ENCODE peak calls at places on chromosomes 11 and 22, in five cellular contexts. O, T, B, C and D are unnamed samples.
A peak's percentile ranks its signal among the peaks of the same experiment; 100 is the strongest.

GRCh38 chr11:117950999-117951961 is 22.1 kb upstream of the TMPRSS13 start:
- DNase-seq in C (no peak), T (no peak), B (no peak), O (no peak), D (no peak)

GRCh38 chr22:21650823-21651520 is 8.9 kb downstream of the SDF2L1 start:
- DNase-seq in T (peak; percentile 80), C (no peak), O (no peak), B (no peak), D (no peak)

GRCh38 chr11:48074425-48075181 is 94.2 kb downstream of the PTPRJ start:
- DNase-seq in O (no peak), C (no peak), B (no peak), T (no peak), D (no peak)

GRCh38 chr11:74639533-74639932 is 47.2 kb downstream of the POLD3 start:
- DNase-seq in T (peak; percentile 39), B (no peak), C (no peak), O (no peak), D (no peak)

GRCh38 chr11:125069796-125070195 is 6.7 kb downstream of the SLC37A2 start:
- DNase-seq in B (no peak), T (no peak), C (no peak), O (peak; percentile 18), D (no peak)

GRCh38 chr11:11501546-11502274 is 120.1 kb downstream of the GALNT18 start:
- DNase-seq in B (no peak), C (no peak), O (no peak), T (no peak), D (no peak)

GRCh38 chr11:101866619-101867491 is 48.0 kb upstream of the CEP126 start:
- DNase-seq in O (peak; percentile 69), T (no peak), B (no peak), C (peak; percentile 93), D (peak; percentile 90)

GRCh38 chr11:41935795-41936194 is 476.3 kb upstream of the LRRC4C start:
- DNase-seq in T (no peak), B (no peak), O (no peak), C (no peak), D (no peak)

GRCh38 chr11:27183672-27184457 is 143.2 kb downstream of the BBOX1 start:
- DNase-seq in O (peak; percentile 72), B (peak; percentile 51), C (peak; percentile 63), T (peak; percentile 74), D (peak; percentile 78)

GRCh38 chr11:81725691-81726090 is 1008.0 kb downstream of the FAM181B start:
- DNase-seq in T (no peak), C (no peak), B (no peak), O (no peak), D (no peak)

GRCh38 chr11:2774173-2775082 is 74.6 kb upstream of the KCNQ1OT1 start:
- DNase-seq in C (no peak), B (no peak), O (no peak), T (no peak), D (no peak)

GRCh38 chr11:5486421-5486820 is 2.1 kb upstream of the OR52D1 start:
- DNase-seq in B (no peak), C (no peak), O (no peak), T (no peak), D (no peak)

GRCh38 chr11:78080818-78081495 is 1.3 kb upstream of the NDUFC2 start:
- DNase-seq in B (no peak), T (peak; percentile 79), C (peak; percentile 64), O (peak; percentile 73), D (no peak)

GRCh38 chr11:56961609-56962008 is 27.1 kb upstream of the OR5AK2 start:
- DNase-seq in O (no peak), T (no peak), B (no peak), C (no peak), D (no peak)

GRCh38 chr11:1050581-1051355 is 14.2 kb upstream of the MUC6 start:
- DNase-seq in T (peak; percentile 63), O (peak; percentile 18), C (peak; percentile 53), B (peak; percentile 48), D (peak; percentile 93)

GRCh38 chr11:65822760-65823528 is 10.8 kb upstream of the SNX32 start:
- DNase-seq in T (no peak), O (no peak), C (no peak), B (no peak), D (no peak)

GRCh38 chr11:87849216-87849615 is 326.0 kb downstream of the RAB38 start:
- DNase-seq in C (no peak), O (no peak), B (no peak), T (no peak), D (no peak)

GRCh38 chr11:121213568-121213893 is 79.0 kb upstream of the SC5D start:
- DNase-seq in O (no peak), T (no peak), C (no peak), B (no peak), D (no peak)

GRCh38 chr11:2433106-2433925 is 11.0 kb downstream of the TRPM5 start:
- DNase-seq in B (no peak), T (no peak), O (no peak), C (no peak), D (no peak)

GRCh38 chr22:46201059-46201757 is 48.9 kb downstream of the CDPF1 start:
- DNase-seq in T (no peak), B (peak; percentile 46), C (peak; percentile 61), O (no peak), D (no peak)

GRCh38 chr11:1238767-1239595 is 16.1 kb downstream of the MUC5B start:
- DNase-seq in B (no peak), O (no peak), T (peak; percentile 69), C (peak; percentile 22), D (no peak)

GRCh38 chr11:11113676-11114075 is 239.4 kb downstream of the CSNK2A3 start:
- DNase-seq in B (no peak), C (no peak), O (no peak), T (no peak), D (no peak)

GRCh38 chr11:116703421-116703820 is 69.4 kb downstream of the BUD13 start:
- DNase-seq in T (no peak), C (no peak), O (no peak), B (no peak), D (no peak)

GRCh38 chr22:38107692-38108515 is 2.6 kb downstream of the BAIAP2L2 start:
- DNase-seq in T (no peak), O (no peak), B (no peak), C (peak; percentile 93), D (peak; percentile 52)

GRCh38 chr11:114091791-114092397 is 32.4 kb downstream of the ZBTB16 start:
- DNase-seq in C (peak; percentile 49), T (no peak), B (no peak), O (no peak), D (no peak)

GRCh38 chr22:41681616-41682015 is 7.1 kb downstream of the SNU13 start:
- DNase-seq in C (no peak), O (no peak), T (peak; percentile 45), B (no peak), D (no peak)

GRCh38 chr11:90593099-90593498 is 370.2 kb upstream of the CHORDC1 start:
- DNase-seq in T (no peak), C (no peak), B (no peak), O (no peak), D (no peak)

GRCh38 chr11:24598636-24599035 is 101.8 kb downstream of the LUZP2 start:
- DNase-seq in B (no peak), C (no peak), O (no peak), T (no peak), D (no peak)

GRCh38 chr11:85988780-85989179 is 80.1 kb downstream of the PICALM start:
- DNase-seq in C (no peak), T (no peak), O (no peak), B (no peak), D (no peak)

GRCh38 chr11:36012410-36012809 is 68.5 kb downstream of the LDLRAD3 start:
- DNase-seq in B (no peak), C (no peak), O (peak; percentile 56), T (no peak), D (no peak)

DNA sequence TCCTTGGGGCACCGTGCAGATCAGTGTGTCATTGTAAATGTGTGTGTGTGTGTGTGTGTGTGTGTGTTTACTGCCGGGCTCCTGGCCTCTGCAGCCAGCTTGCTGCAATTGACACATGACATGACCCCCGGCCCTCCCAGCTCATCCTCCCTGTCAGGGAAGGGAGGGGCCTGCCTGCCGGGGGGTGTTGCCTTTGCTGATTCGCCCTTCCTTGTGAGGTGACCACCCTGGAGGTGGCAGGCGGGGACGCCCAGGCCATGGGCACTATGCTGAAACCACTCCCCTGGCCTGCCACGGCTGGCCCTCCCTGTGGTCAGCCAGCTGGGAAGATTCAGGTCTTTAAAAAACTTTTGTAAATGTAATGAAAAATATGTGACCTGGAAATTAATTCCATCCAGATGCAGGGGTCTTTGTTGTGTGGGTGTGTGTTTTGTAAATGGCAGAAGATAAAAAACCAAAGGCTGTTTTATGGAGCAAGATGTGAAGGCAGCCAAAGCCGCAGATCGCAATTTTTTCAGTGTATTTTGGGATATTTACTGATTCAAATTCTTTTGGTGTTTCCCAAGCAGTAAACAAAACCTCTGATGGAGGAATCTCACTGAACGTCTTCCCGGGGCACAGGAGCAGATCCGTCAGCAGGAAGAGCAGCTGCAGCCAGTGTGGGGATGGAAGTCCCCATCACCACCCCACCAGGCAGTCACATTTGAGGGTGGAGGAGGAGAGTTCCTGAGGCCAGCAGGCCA is 23.2 kb downstream of the SHISAL1 start:
- DNase-seq in B (no peak), O (peak; percentile 49), T (no peak), C (no peak), D (no peak)
- TF ChIP-seq RAD21 in B (no peak), O (no peak), T (no peak), C (no peak), D (no peak)

GRCh38 chr11:68497761-68498160 is 37.2 kb downstream of the PPP6R3 start:
- DNase-seq in T (no peak), B (no peak), C (no peak), O (no peak), D (no peak)
- TF ChIP-seq RAD21 in T (no peak), B (no peak), C (no peak), O (no peak), D (no peak)

GRCh38 chr11:72969894-72970335 is 155.7 kb downstream of the ATG16L2 start:
- DNase-seq in O (peak; percentile 88), B (no peak), C (no peak), T (peak; percentile 9), D (no peak)

GRCh38 chr11:72970557-72971118 is 156.4 kb downstream of the ATG16L2 start:
- DNase-seq in B (no peak), O (peak; percentile 20), C (no peak), T (peak; percentile 19), D (no peak)

GRCh38 chr11:72971611-72972010 is 157.4 kb downstream of the ATG16L2 start:
- DNase-seq in C (no peak), B (no peak), O (no peak), T (no peak), D (no peak)

GRCh38 chr11:72972541-72973128 is 158.4 kb downstream of the ATG16L2 start:
- DNase-seq in C (no peak), B (no peak), O (peak; percentile 65), T (no peak), D (no peak)

GRCh38 chr11:72971211-72971610 is 157.0 kb downstream of the ATG16L2 start:
- DNase-seq in T (no peak), B (no peak), C (no peak), O (no peak), D (no peak)
- TF ChIP-seq RAD21 in T (no peak), B (no peak), C (no peak), O (no peak), D (no peak)

GRCh38 chr11:61164610-61165424 is 3.6 kb upstream of the VPS37C start:
- DNase-seq in B (no peak), T (no peak), C (no peak), O (no peak), D (no peak)
- TF ChIP-seq RAD21 in B (no peak), T (no peak), C (no peak), O (no peak), D (no peak)

GRCh38 chr22:40285508-40285907 is 60.8 kb upstream of the ADSL start:
- DNase-seq in O (no peak), C (no peak), B (no peak), T (no peak), D (no peak)

GRCh38 chr22:40294696-40295095 is 51.6 kb upstream of the ADSL start:
- DNase-seq in T (no peak), O (no peak), B (no peak), C (no peak), D (no peak)

GRCh38 chr22:40289991-40290459 is 56.3 kb upstream of the ADSL start:
- DNase-seq in T (no peak), B (no peak), C (no peak), O (no peak), D (no peak)
- TF ChIP-seq RAD21 in T (no peak), B (no peak), C (no peak), O (no peak), D (no peak)